ENCODE peak calls at places on chromosomes 2 and 18, in four cellular contexts. One of them, this sample, is unnamed. For H3K4me1, the result is how much of the 10 kb centered on the place peaks cover.

GRCh38 chr2:70007151-70007550 is 45.7 kb upstream of the ASPRV1 start:
- DNase-seq in fibroblast of lung: no peak
- DNase-seq in breast epithelium: no peak
- DNase-seq in adrenal gland: no peak
- DNase-seq in this sample: no peak

GRCh38 chr18:23135679-23136325 is 517 bp downstream of the CABLES1 start:
- DNase-seq in adrenal gland: no peak
- DNase-seq in fibroblast of lung: peak
- DNase-seq in breast epithelium: peak
- DNase-seq in this sample: no peak

GRCh38 chr2:201985740-201986735 is 47.6 kb upstream of the FZD7 start:
- DNase-seq in breast epithelium: no peak
- DNase-seq in fibroblast of lung: no peak
- DNase-seq in adrenal gland: no peak
- DNase-seq in this sample: no peak

GRCh38 chr18:37441821-37442220 is 123.8 kb downstream of the CELF4 start:
- DNase-seq in breast epithelium: no peak
- DNase-seq in adrenal gland: no peak
- DNase-seq in fibroblast of lung: no peak
- DNase-seq in this sample: no peak

GRCh38 chr2:27071990-27072830 is 756 bp upstream of the OST4 start:
- DNase-seq in adrenal gland: no peak
- DNase-seq in breast epithelium: no peak
- DNase-seq in fibroblast of lung: peak
- DNase-seq in this sample: no peak

GRCh38 chr2:158042245-158042644 is 59.4 kb upstream of the UPP2 start:
- DNase-seq in breast epithelium: no peak
- DNase-seq in fibroblast of lung: no peak
- DNase-seq in adrenal gland: no peak
- DNase-seq in this sample: no peak

GRCh38 chr2:223613017-223613950 is 11.1 kb upstream of the SCG2 start:
- DNase-seq in fibroblast of lung: peak
- DNase-seq in breast epithelium: peak
- DNase-seq in adrenal gland: peak
- DNase-seq in this sample: peak

GRCh38 chr2:32622570-32623310 is 5.1 kb upstream of the TTC27 start:
- DNase-seq in fibroblast of lung: no peak
- DNase-seq in adrenal gland: no peak
- DNase-seq in breast epithelium: no peak
- DNase-seq in this sample: no peak

GRCh38 chr18:37393945-37394609 is 171.5 kb downstream of the CELF4 start:
- DNase-seq in breast epithelium: no peak
- DNase-seq in fibroblast of lung: peak
- DNase-seq in adrenal gland: peak
- DNase-seq in this sample: no peak

GRCh38 chr2:232321156-232321816 is 57.3 kb upstream of the ALPP start:
- DNase-seq in fibroblast of lung: no peak
- DNase-seq in adrenal gland: no peak
- DNase-seq in breast epithelium: peak
- DNase-seq in this sample: no peak

GRCh38 chr2:4674007-4674406 is 970.6 kb downstream of the DCDC2C start:
- DNase-seq in breast epithelium: no peak
- DNase-seq in fibroblast of lung: no peak
- DNase-seq in adrenal gland: no peak
- DNase-seq in this sample: no peak

GRCh38 chr2:42480402-42480801 is 13.4 kb downstream of the KCNG3 start:
- DNase-seq in adrenal gland: no peak
- DNase-seq in breast epithelium: no peak
- DNase-seq in fibroblast of lung: no peak
- DNase-seq in this sample: no peak

GRCh38 chr18:59220784-59221765 is 1.1 kb downstream of the GRP start:
- DNase-seq in fibroblast of lung: no peak
- DNase-seq in adrenal gland: no peak
- DNase-seq in breast epithelium: no peak
- DNase-seq in this sample: no peak

GRCh38 chr2:231387904-231388724 is 7.4 kb upstream of the B3GNT7 start:
- DNase-seq in breast epithelium: no peak
- DNase-seq in fibroblast of lung: peak
- DNase-seq in adrenal gland: no peak
- DNase-seq in this sample: no peak

GRCh38 chr2:95382686-95383634 is 19.5 kb upstream of the FAHD2A start:
- DNase-seq in breast epithelium: peak
- DNase-seq in fibroblast of lung: no peak
- DNase-seq in adrenal gland: no peak
- DNase-seq in this sample: no peak

DNA sequence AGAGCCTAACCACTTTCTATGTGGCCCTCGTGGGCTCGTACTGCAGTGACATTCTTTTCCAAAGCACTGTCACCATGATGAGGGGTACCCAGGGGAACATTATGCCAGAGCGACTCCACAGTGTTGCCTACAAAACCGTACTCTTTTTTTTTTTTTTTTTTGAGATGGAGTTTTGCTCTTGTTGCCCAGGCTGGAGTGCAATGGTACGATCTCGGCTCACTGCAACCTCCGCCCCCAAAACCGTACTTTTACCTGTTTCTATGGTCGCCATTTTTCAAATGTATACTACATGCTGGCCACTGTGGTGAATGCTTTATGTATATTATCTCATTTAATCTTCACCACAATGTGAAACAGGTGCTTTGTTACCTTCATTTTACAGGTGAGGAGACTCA is 4.3 kb downstream of the PLEK start:
- DNase-seq in fibroblast of lung: no peak
- DNase-seq in breast epithelium: no peak
- DNase-seq in adrenal gland: no peak
- DNase-seq in this sample: no peak
- H3K4me1 ChIP-seq in fibroblast of lung: under half
- H3K4me1 ChIP-seq in breast epithelium: under half
- H3K4me1 ChIP-seq in adrenal gland: under half
- H3K4me1 ChIP-seq in this sample: under half

GRCh38 chr2:239230318-239231052 is 170.3 kb downstream of the HDAC4 start:
- DNase-seq in breast epithelium: peak
- DNase-seq in fibroblast of lung: no peak
- DNase-seq in adrenal gland: peak
- DNase-seq in this sample: no peak

GRCh38 chr2:239234151-239234825 is 166.5 kb downstream of the HDAC4 start:
- DNase-seq in fibroblast of lung: no peak
- DNase-seq in adrenal gland: peak
- DNase-seq in breast epithelium: no peak
- DNase-seq in this sample: no peak

GRCh38 chr2:239229545-239230279 is 171.1 kb downstream of the HDAC4 start:
- DNase-seq in breast epithelium: no peak
- DNase-seq in adrenal gland: peak
- DNase-seq in fibroblast of lung: no peak
- DNase-seq in this sample: no peak

GRCh38 chr2:239233576-239233975 is 167.2 kb downstream of the HDAC4 start:
- DNase-seq in breast epithelium: no peak
- DNase-seq in adrenal gland: peak
- DNase-seq in fibroblast of lung: no peak
- DNase-seq in this sample: no peak

GRCh38 chr2:239232195-239232578 is 168.6 kb downstream of the HDAC4 start:
- DNase-seq in adrenal gland: peak
- DNase-seq in breast epithelium: no peak
- DNase-seq in fibroblast of lung: no peak
- DNase-seq in this sample: no peak
- H3K4me1 ChIP-seq in adrenal gland: under half
- H3K4me1 ChIP-seq in breast epithelium: under half
- H3K4me1 ChIP-seq in fibroblast of lung: under half
- H3K4me1 ChIP-seq in this sample: under half

GRCh38 chr2:180519276-180519675 is 461.1 kb upstream of the UBE2E3 start:
- DNase-seq in adrenal gland: no peak
- DNase-seq in breast epithelium: no peak
- DNase-seq in fibroblast of lung: peak
- DNase-seq in this sample: no peak
- H3K4me1 ChIP-seq in adrenal gland: under half
- H3K4me1 ChIP-seq in breast epithelium: under half
- H3K4me1 ChIP-seq in fibroblast of lung: under half
- H3K4me1 ChIP-seq in this sample: under half

DNA sequence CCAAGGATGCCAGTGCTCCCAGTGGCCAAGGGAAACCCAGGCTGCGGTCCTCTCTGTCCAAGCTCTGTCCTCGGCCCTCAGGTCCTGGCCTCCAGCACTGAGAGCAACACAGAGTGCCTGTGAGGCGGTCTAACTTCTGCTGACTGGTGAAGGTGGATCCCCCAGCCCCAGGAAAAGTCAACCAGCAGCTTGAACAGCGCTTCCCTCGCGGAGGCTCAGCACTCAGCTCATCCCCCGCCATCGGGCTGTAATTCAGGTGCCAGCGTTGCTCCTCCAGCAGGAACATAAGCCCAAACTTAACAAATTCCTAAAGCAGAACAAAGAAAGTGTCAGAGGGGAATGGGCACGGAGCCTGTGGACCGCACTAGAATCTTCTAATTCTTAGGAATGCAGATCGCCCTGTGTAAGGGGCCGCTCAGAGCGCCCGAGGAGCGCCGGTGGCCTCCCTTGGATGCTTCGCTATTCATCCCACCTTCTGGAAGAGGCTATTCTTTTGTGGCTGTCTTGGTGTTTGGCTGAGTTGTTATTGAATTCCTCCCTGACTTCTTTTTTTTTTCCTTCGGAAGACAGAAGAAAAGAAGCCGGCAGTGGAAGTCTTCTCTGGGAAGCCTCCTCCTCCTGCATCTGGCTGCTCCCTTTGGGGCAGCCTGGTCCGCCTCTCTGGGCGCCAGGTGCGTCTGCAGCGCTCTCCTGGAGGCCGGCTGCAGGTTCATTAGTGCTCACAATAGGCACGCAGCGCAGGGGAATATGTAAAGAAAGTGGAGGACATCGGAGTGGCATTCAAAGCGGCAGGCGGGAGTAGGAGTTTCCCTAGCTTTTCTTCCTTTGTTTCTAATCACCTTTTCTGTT is 905.6 kb downstream of the TSN start:
- DNase-seq in breast epithelium: no peak
- DNase-seq in fibroblast of lung: no peak
- DNase-seq in adrenal gland: no peak
- DNase-seq in this sample: no peak
- H3K4me1 ChIP-seq in breast epithelium: under half
- H3K4me1 ChIP-seq in fibroblast of lung: under half
- H3K4me1 ChIP-seq in adrenal gland: under half
- H3K4me1 ChIP-seq in this sample: under half

GRCh38 chr18:44742126-44742525 is 61.4 kb downstream of the SETBP1 start:
- DNase-seq in breast epithelium: no peak
- DNase-seq in adrenal gland: no peak
- DNase-seq in fibroblast of lung: no peak
- DNase-seq in this sample: no peak
- H3K4me1 ChIP-seq in breast epithelium: under half
- H3K4me1 ChIP-seq in adrenal gland: under half
- H3K4me1 ChIP-seq in fibroblast of lung: under half
- H3K4me1 ChIP-seq in this sample: under half

DNA sequence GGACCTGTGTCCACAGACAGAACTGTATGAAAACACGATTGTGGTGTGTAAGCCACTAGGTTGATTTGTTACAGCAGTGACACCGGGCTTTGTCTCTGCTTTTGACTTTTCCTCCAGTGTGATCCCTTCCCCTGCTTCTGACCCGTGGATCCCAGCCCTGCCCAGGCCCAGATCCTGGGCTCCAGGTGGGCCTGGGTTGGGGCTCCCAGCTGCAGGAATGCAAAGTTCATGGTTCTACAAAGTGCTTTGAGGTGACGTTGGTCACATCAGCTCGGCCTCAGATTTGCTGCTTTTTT is 26.8 kb downstream of the HPCAL1 start:
- DNase-seq in breast epithelium: no peak
- DNase-seq in fibroblast of lung: no peak
- DNase-seq in adrenal gland: no peak
- DNase-seq in this sample: no peak
- H3K4me1 ChIP-seq in breast epithelium: under half
- H3K4me1 ChIP-seq in fibroblast of lung: under half
- H3K4me1 ChIP-seq in adrenal gland: half or more
- H3K4me1 ChIP-seq in this sample: under half

GRCh38 chr2:8303322-8303832 is 378.5 kb upstream of the ID2 start:
- DNase-seq in fibroblast of lung: peak
- DNase-seq in adrenal gland: peak
- DNase-seq in breast epithelium: no peak
- DNase-seq in this sample: peak

GRCh38 chr2:8304821-8305766 is 376.8 kb upstream of the ID2 start:
- DNase-seq in adrenal gland: peak
- DNase-seq in breast epithelium: no peak
- DNase-seq in fibroblast of lung: no peak
- DNase-seq in this sample: no peak

GRCh38 chr2:8307779-8308178 is 374.1 kb upstream of the ID2 start:
- DNase-seq in breast epithelium: no peak
- DNase-seq in adrenal gland: peak
- DNase-seq in fibroblast of lung: peak
- DNase-seq in this sample: no peak

GRCh38 chr2:8309131-8309530 is 372.7 kb upstream of the ID2 start:
- DNase-seq in adrenal gland: no peak
- DNase-seq in fibroblast of lung: no peak
- DNase-seq in breast epithelium: no peak
- DNase-seq in this sample: no peak

GRCh38 chr2:8306530-8307351 is 375.1 kb upstream of the ID2 start:
- DNase-seq in adrenal gland: no peak
- DNase-seq in breast epithelium: no peak
- DNase-seq in fibroblast of lung: peak
- DNase-seq in this sample: no peak
- H3K4me1 ChIP-seq in adrenal gland: under half
- H3K4me1 ChIP-seq in breast epithelium: under half
- H3K4me1 ChIP-seq in fibroblast of lung: under half
- H3K4me1 ChIP-seq in this sample: under half

GRCh38 chr2:11682590-11682915 is 12.6 kb upstream of the NTSR2 start:
- DNase-seq in adrenal gland: no peak
- DNase-seq in fibroblast of lung: no peak
- DNase-seq in breast epithelium: no peak
- DNase-seq in this sample: no peak

GRCh38 chr2:11683966-11684365 is 14.0 kb upstream of the NTSR2 start:
- DNase-seq in adrenal gland: no peak
- DNase-seq in breast epithelium: no peak
- DNase-seq in fibroblast of lung: no peak
- DNase-seq in this sample: no peak

GRCh38 chr2:11681722-11682589 is 12.0 kb upstream of the NTSR2 start:
- DNase-seq in breast epithelium: no peak
- DNase-seq in adrenal gland: peak
- DNase-seq in fibroblast of lung: no peak
- DNase-seq in this sample: peak

GRCh38 chr2:11684894-11685460 is 15.0 kb upstream of the NTSR2 start:
- DNase-seq in adrenal gland: no peak
- DNase-seq in fibroblast of lung: no peak
- DNase-seq in breast epithelium: no peak
- DNase-seq in this sample: no peak

GRCh38 chr2:11683486-11683885 is 13.5 kb upstream of the NTSR2 start:
- DNase-seq in adrenal gland: no peak
- DNase-seq in fibroblast of lung: no peak
- DNase-seq in breast epithelium: no peak
- DNase-seq in this sample: no peak
- H3K4me1 ChIP-seq in adrenal gland: under half
- H3K4me1 ChIP-seq in fibroblast of lung: under half
- H3K4me1 ChIP-seq in breast epithelium: under half
- H3K4me1 ChIP-seq in this sample: under half